ENCODE peak calls at places on chromosomes 1 and 21, in four cellular contexts. H is WTC11, S is K562, I is HepG2. T is an unnamed sample.

GRCh38 chr1:233668146-233668724 is 54.3 kb downstream of the KCNK1 start:
- DNase-seq in I (no peak), S (no peak), H (no peak), T (no peak)

GRCh38 chr1:14486401-14487110 is 111.9 kb upstream of the KAZN start:
- DNase-seq in I (no peak), S (no peak), H (no peak), T (no peak)

GRCh38 chr21:43600642-43601397 is 58.5 kb downstream of the HSF2BP start:
- DNase-seq in I (no peak), H (no peak), S (no peak), T (no peak)

GRCh38 chr1:7457811-7458210 is 313.3 kb upstream of the VAMP3 start:
- DNase-seq in H (no peak), I (no peak), S (no peak), T (no peak)

GRCh38 chr21:35342440-35342839 is 293.3 kb upstream of the RUNX1 start:
- DNase-seq in I (no peak), H (no peak), S (no peak), T (no peak)

GRCh38 chr1:150796374-150796773 is 11.7 kb downstream of the CTSK start:
- DNase-seq in S (no peak), H (no peak), I (no peak), T (no peak)

GRCh38 chr1:200367841-200368534 is 41.8 kb downstream of the ZNF281 start:
- DNase-seq in H (no peak), S (no peak), I (no peak), T (no peak)

GRCh38 chr1:88462481-88463261 is 221.4 kb upstream of the PKN2 start:
- DNase-seq in H (peak), S (no peak), I (no peak), T (peak)

GRCh38 chr1:8947127-8947691 is 1.5 kb downstream of the CA6 start:
- DNase-seq in H (no peak), S (no peak), I (peak), T (no peak)

GRCh38 chr1:74679811-74680210 is 6.2 kb upstream of the ERICH3 start:
- DNase-seq in I (no peak), H (no peak), S (no peak), T (no peak)

GRCh38 chr21:32378956-32379355 is 13.9 kb downstream of the URB1 start:
- DNase-seq in H (no peak), S (no peak), I (no peak), T (no peak)

GRCh38 chr1:193634876-193635275 is 448.5 kb upstream of the B3GALT2 start:
- DNase-seq in S (no peak), I (no peak), H (no peak), T (no peak)

GRCh38 chr1:212529211-212529731 is 79.3 kb upstream of the ATF3 start:
- DNase-seq in S (no peak), I (no peak), H (no peak), T (no peak)

GRCh38 chr1:77504986-77505385 is 177.5 kb downstream of the ZZZ3 start:
- DNase-seq in H (no peak), S (no peak), I (no peak), T (no peak)

GRCh38 chr1:42742617-42743301 is 2.7 kb upstream of the CLDN19 start:
- DNase-seq in S (no peak), H (no peak), I (no peak), T (no peak)

GRCh38 chr1:191290441-191290840 is 812.8 kb upstream of the BRINP3 start:
- DNase-seq in S (no peak), I (no peak), H (no peak), T (no peak)

GRCh38 chr1:185144233-185144632 is 12.5 kb downstream of the TRMT1L start:
- DNase-seq in H (no peak), I (no peak), S (no peak), T (no peak)

GRCh38 chr1:31063636-31064035 is 1.9 kb downstream of the PUM1 start:
- DNase-seq in S (no peak), H (no peak), I (peak), T (no peak)

GRCh38 chr1:248821101-248821500 is 4.6 kb downstream of the SH3BP5L start:
- DNase-seq in I (peak), S (no peak), H (no peak), T (no peak)

GRCh38 chr1:31669786-31670582 is 25.3 kb upstream of the PEF1 start:
- DNase-seq in H (no peak), S (peak), I (no peak), T (no peak)

GRCh38 chr1:239899747-239900146 is 191.9 kb upstream of the FMN2 start:
- DNase-seq in H (no peak), S (no peak), I (peak), T (no peak)

GRCh38 chr1:228003461-228004330 is 3.1 kb upstream of the WNT3A start:
- DNase-seq in I (no peak), H (no peak), S (peak), T (no peak)

GRCh38 chr1:28895896-28896608 is 18.3 kb upstream of the EPB41 start:
- DNase-seq in I (no peak), H (no peak), S (no peak), T (no peak)

GRCh38 chr1:62783736-62784508 is at the start of gene ATG4C:
- DNase-seq in S (peak), I (peak), H (peak), T (peak)

GRCh38 chr1:180951186-180951745 is 38.6 kb downstream of the KIAA1614 start:
- DNase-seq in I (no peak), H (no peak), S (no peak), T (no peak)

GRCh38 chr1:43522776-43523480 is 7.8 kb upstream of the PTPRF start:
- DNase-seq in I (peak), S (peak), H (no peak), T (no peak)

GRCh38 chr1:244636488-244637259 is 16.3 kb upstream of the DESI2 start:
- DNase-seq in H (no peak), S (no peak), I (no peak), T (no peak)

GRCh38 chr1:58805716-58806571 is 22.1 kb upstream of the JUN start:
- DNase-seq in I (peak), S (no peak), H (no peak), T (no peak)

GRCh38 chr1:91165033-91165654 is 143.3 kb upstream of the ZNF644 start:
- DNase-seq in H (peak), I (peak), S (peak), T (peak)

GRCh38 chr1:156703741-156704140 is 1.6 kb downstream of the CRABP2 start:
- DNase-seq in S (no peak), H (no peak), I (no peak), T (peak)

GRCh38 chr1:119387858-119388257 is 19.3 kb downstream of the HAO2 start:
- DNase-seq in S (no peak), H (peak), I (no peak), T (no peak)

GRCh38 chr1:117611894-117612481 is 6.1 kb downstream of the TENT5C start:
- DNase-seq in S (no peak), I (no peak), H (no peak), T (no peak)
- TF ChIP-seq ELF4 in S (no peak), I (no peak), H (no peak), T (no peak)

GRCh38 chr1:183877321-183877720 is 72.4 kb downstream of the RGL1 start:
- DNase-seq in S (no peak), I (no peak), H (no peak), T (no peak)
- TF ChIP-seq ELF4 in S (no peak), I (no peak), H (no peak), T (no peak)

GRCh38 chr1:210653771-210654170 is 325.1 kb downstream of the HHAT start:
- DNase-seq in S (no peak), I (no peak), H (no peak), T (no peak)
- TF ChIP-seq ELF4 in S (no peak), I (no peak), H (no peak), T (no peak)

GRCh38 chr1:97668945-97669344 is 251.9 kb downstream of the DPYD start:
- DNase-seq in I (no peak), H (no peak), S (no peak), T (no peak)
- TF ChIP-seq ELF4 in I (no peak), H (no peak), S (no peak), T (no peak)

DNA sequence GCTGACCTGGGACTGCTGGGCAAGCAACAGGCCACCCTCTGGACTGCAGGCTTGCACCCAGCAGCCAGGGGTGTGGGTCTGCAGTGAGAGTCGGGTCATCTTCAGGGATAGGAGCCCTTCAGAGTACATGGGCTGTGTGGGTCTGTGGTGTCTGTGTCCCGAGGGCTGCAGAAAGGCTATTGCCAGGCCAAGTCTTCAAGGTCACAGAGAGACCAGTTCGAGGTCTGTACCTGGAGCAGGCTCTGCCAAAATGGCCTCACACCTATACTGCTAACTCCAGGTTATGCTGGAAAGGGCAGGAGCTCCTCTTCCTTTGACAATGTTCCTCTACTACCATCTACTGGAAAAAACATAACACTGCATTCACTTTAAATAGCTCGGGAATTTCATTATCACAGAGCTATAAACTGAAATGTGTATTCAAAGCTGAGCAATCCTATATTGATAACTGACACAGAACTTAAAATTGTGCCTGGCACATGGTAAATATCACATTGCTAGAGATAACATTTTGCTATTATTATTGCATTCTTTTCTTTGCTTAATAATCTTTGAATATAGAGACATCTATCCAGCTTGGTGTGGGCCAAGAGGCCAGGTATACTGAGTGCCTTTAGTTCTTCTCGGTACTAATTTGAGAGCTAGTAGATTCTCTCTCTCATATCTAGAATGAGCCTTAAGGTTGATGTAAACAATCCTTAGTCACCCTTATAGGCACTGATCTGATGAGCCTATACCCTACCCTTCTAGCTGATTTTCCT is 6.9 kb upstream of the DNAH14 start:
- DNase-seq in S (peak), I (peak), H (no peak), T (peak)
- TF ChIP-seq ELF4 in S (no peak), I (no peak), H (no peak), T (no peak)

GRCh38 chr1:1361982-1362423 is 3.6 kb upstream of the MXRA8 start:
- DNase-seq in S (no peak), H (peak), I (peak), T (no peak)
- TF ChIP-seq ELF4 in S (no peak), H (no peak), I (no peak), T (no peak)

GRCh38 chr1:99149952-99150351 is 114.3 kb upstream of the PLPPR4 start:
- DNase-seq in S (no peak), I (no peak), H (no peak), T (no peak)
- TF ChIP-seq ELF4 in S (no peak), I (no peak), H (no peak), T (no peak)